ENCODE peak calls at places on chromosome 18, in seven cellular contexts. One of them, this sample, is unnamed.

GRCh38 chr18:36572135-36572856 is 256.5 kb downstream of the TPGS2 start:
- DNase-seq in GM04504: no peak
- DNase-seq in Kasumi-1: peak; percentile 54
- DNase-seq in effector CD4-positive, alpha-beta T cell: no peak
- DNase-seq in effector CD8-positive, alpha-beta T cell: no peak
- DNase-seq in NCI-H774: no peak
- DNase-seq in dorsolateral prefrontal cortex: peak; percentile 58
- DNase-seq in this sample: peak; percentile 59

GRCh38 chr18:56900195-56901094 is 246.4 kb upstream of the BOD1L2 start:
- DNase-seq in dorsolateral prefrontal cortex: no peak
- DNase-seq in effector CD8-positive, alpha-beta T cell: no peak
- DNase-seq in effector CD4-positive, alpha-beta T cell: no peak
- DNase-seq in NCI-H774: no peak
- DNase-seq in Kasumi-1: no peak
- DNase-seq in GM04504: no peak
- DNase-seq in this sample: no peak

GRCh38 chr18:36043153-36043552 is 24.2 kb downstream of the RPRD1A start:
- DNase-seq in GM04504: no peak
- DNase-seq in effector CD4-positive, alpha-beta T cell: no peak
- DNase-seq in dorsolateral prefrontal cortex: no peak
- DNase-seq in NCI-H774: no peak
- DNase-seq in effector CD8-positive, alpha-beta T cell: no peak
- DNase-seq in Kasumi-1: no peak
- DNase-seq in this sample: no peak

GRCh38 chr18:23136326-23137092 is 1.2 kb downstream of the CABLES1 start:
- DNase-seq in effector CD4-positive, alpha-beta T cell: no peak
- DNase-seq in dorsolateral prefrontal cortex: no peak
- DNase-seq in NCI-H774: no peak
- DNase-seq in Kasumi-1: no peak
- DNase-seq in GM04504: no peak
- DNase-seq in effector CD8-positive, alpha-beta T cell: no peak
- DNase-seq in this sample: peak; percentile 48

GRCh38 chr18:79936641-79937040 is 14.8 kb downstream of the SLC66A2 start:
- DNase-seq in GM04504: no peak
- DNase-seq in effector CD8-positive, alpha-beta T cell: no peak
- DNase-seq in NCI-H774: no peak
- DNase-seq in Kasumi-1: no peak
- DNase-seq in dorsolateral prefrontal cortex: no peak
- DNase-seq in effector CD4-positive, alpha-beta T cell: no peak
- DNase-seq in this sample: no peak

GRCh38 chr18:26215247-26215970 is 10.8 kb upstream of the TAF4B start:
- DNase-seq in effector CD4-positive, alpha-beta T cell: peak; percentile 24
- DNase-seq in effector CD8-positive, alpha-beta T cell: peak; percentile 18
- DNase-seq in Kasumi-1: peak; percentile 26
- DNase-seq in NCI-H774: no peak
- DNase-seq in dorsolateral prefrontal cortex: no peak
- DNase-seq in GM04504: no peak
- DNase-seq in this sample: no peak

GRCh38 chr18:13572721-13573120 is 153.6 kb downstream of the FAM210A start:
- DNase-seq in effector CD8-positive, alpha-beta T cell: no peak
- DNase-seq in NCI-H774: no peak
- DNase-seq in effector CD4-positive, alpha-beta T cell: no peak
- DNase-seq in Kasumi-1: no peak
- DNase-seq in GM04504: no peak
- DNase-seq in dorsolateral prefrontal cortex: no peak
- DNase-seq in this sample: no peak

GRCh38 chr18:45448871-45449270 is 166.4 kb upstream of the SLC14A2 start:
- DNase-seq in Kasumi-1: no peak
- DNase-seq in effector CD4-positive, alpha-beta T cell: no peak
- DNase-seq in effector CD8-positive, alpha-beta T cell: no peak
- DNase-seq in dorsolateral prefrontal cortex: no peak
- DNase-seq in GM04504: no peak
- DNase-seq in NCI-H774: no peak
- DNase-seq in this sample: no peak

GRCh38 chr18:45997689-45998088 is 30.6 kb upstream of the EPG5 start:
- DNase-seq in dorsolateral prefrontal cortex: no peak
- DNase-seq in NCI-H774: no peak
- DNase-seq in GM04504: no peak
- DNase-seq in Kasumi-1: no peak
- DNase-seq in effector CD8-positive, alpha-beta T cell: no peak
- DNase-seq in effector CD4-positive, alpha-beta T cell: peak; percentile 3
- DNase-seq in this sample: no peak

GRCh38 chr18:58674863-58675472 is 3.7 kb downstream of the MALT1 start:
- DNase-seq in effector CD4-positive, alpha-beta T cell: no peak
- DNase-seq in dorsolateral prefrontal cortex: no peak
- DNase-seq in NCI-H774: no peak
- DNase-seq in Kasumi-1: no peak
- DNase-seq in GM04504: no peak
- DNase-seq in effector CD8-positive, alpha-beta T cell: no peak
- DNase-seq in this sample: peak; percentile 53

GRCh38 chr18:23053756-23054457 is 81.4 kb upstream of the CABLES1 start:
- DNase-seq in dorsolateral prefrontal cortex: no peak
- DNase-seq in effector CD4-positive, alpha-beta T cell: no peak
- DNase-seq in Kasumi-1: peak; percentile 56
- DNase-seq in NCI-H774: no peak
- DNase-seq in effector CD8-positive, alpha-beta T cell: no peak
- DNase-seq in GM04504: peak; percentile 68
- DNase-seq in this sample: no peak

GRCh38 chr18:31596081-31596872 is 4.6 kb downstream of the TTR start:
- DNase-seq in NCI-H774: no peak
- DNase-seq in dorsolateral prefrontal cortex: no peak
- DNase-seq in GM04504: no peak
- DNase-seq in effector CD4-positive, alpha-beta T cell: no peak
- DNase-seq in Kasumi-1: no peak
- DNase-seq in effector CD8-positive, alpha-beta T cell: no peak
- DNase-seq in this sample: no peak